ENCODE peak calls at places on chromosomes 12 and 14, in ten cellular contexts. One of them, this sample, is unnamed.

GRCh38 chr14:85883971-85884370 is 354.0 kb downstream of the FLRT2 start:
- DNase-seq in nephron progenitor cell: no peak
- DNase-seq in coronary artery: no peak
- DNase-seq in transverse colon: no peak
- DNase-seq in choroid plexus epithelial cell: no peak
- DNase-seq in testis: no peak
- DNase-seq in progenitor cell of endocrine pancreas: no peak
- DNase-seq in ovary: no peak
- DNase-seq in cardiac muscle cell: no peak
- DNase-seq in tibial artery: no peak
- DNase-seq in this sample: no peak

GRCh38 chr14:106790189-106791036 is 1264.0 kb downstream of the TMEM121 start:
- DNase-seq in nephron progenitor cell: peak
- DNase-seq in coronary artery: no peak
- DNase-seq in transverse colon: peak
- DNase-seq in choroid plexus epithelial cell: peak
- DNase-seq in testis: peak
- DNase-seq in progenitor cell of endocrine pancreas: no peak
- DNase-seq in ovary: peak
- DNase-seq in cardiac muscle cell: no peak
- DNase-seq in tibial artery: peak
- DNase-seq in this sample: peak

GRCh38 chr12:93167841-93168492 is 209.8 kb upstream of the NUDT4 start:
- DNase-seq in nephron progenitor cell: no peak
- DNase-seq in coronary artery: no peak
- DNase-seq in transverse colon: peak
- DNase-seq in choroid plexus epithelial cell: peak
- DNase-seq in testis: peak
- DNase-seq in progenitor cell of endocrine pancreas: no peak
- DNase-seq in ovary: no peak
- DNase-seq in cardiac muscle cell: peak
- DNase-seq in tibial artery: no peak
- DNase-seq in this sample: no peak

GRCh38 chr14:49879683-49880204 is 13.1 kb upstream of the ARF6 start:
- DNase-seq in nephron progenitor cell: peak
- DNase-seq in coronary artery: peak
- DNase-seq in transverse colon: peak
- DNase-seq in choroid plexus epithelial cell: peak
- DNase-seq in testis: peak
- DNase-seq in progenitor cell of endocrine pancreas: no peak
- DNase-seq in ovary: no peak
- DNase-seq in cardiac muscle cell: peak
- DNase-seq in tibial artery: no peak
- DNase-seq in this sample: peak

GRCh38 chr12:110921262-110921661 is 883 bp upstream of the MYL2 start:
- DNase-seq in nephron progenitor cell: no peak
- DNase-seq in coronary artery: no peak
- DNase-seq in transverse colon: no peak
- DNase-seq in choroid plexus epithelial cell: peak
- DNase-seq in testis: no peak
- DNase-seq in progenitor cell of endocrine pancreas: no peak
- DNase-seq in ovary: no peak
- DNase-seq in cardiac muscle cell: no peak
- DNase-seq in tibial artery: no peak
- DNase-seq in this sample: no peak

GRCh38 chr12:118448341-118448740 is 72.0 kb downstream of the SUDS3 start:
- DNase-seq in nephron progenitor cell: no peak
- DNase-seq in coronary artery: no peak
- DNase-seq in transverse colon: no peak
- DNase-seq in choroid plexus epithelial cell: no peak
- DNase-seq in testis: no peak
- DNase-seq in progenitor cell of endocrine pancreas: no peak
- DNase-seq in ovary: no peak
- DNase-seq in cardiac muscle cell: no peak
- DNase-seq in tibial artery: no peak
- DNase-seq in this sample: no peak

GRCh38 chr14:102688290-102688689 is 89.0 kb upstream of the TRAF3 start:
- DNase-seq in nephron progenitor cell: no peak
- DNase-seq in coronary artery: no peak
- DNase-seq in transverse colon: no peak
- DNase-seq in choroid plexus epithelial cell: no peak
- DNase-seq in testis: no peak
- DNase-seq in progenitor cell of endocrine pancreas: no peak
- DNase-seq in ovary: no peak
- DNase-seq in cardiac muscle cell: no peak
- DNase-seq in tibial artery: no peak
- DNase-seq in this sample: no peak

GRCh38 chr12:105775351-105775750 is 363.4 kb downstream of the NUAK1 start:
- DNase-seq in nephron progenitor cell: no peak
- DNase-seq in coronary artery: no peak
- DNase-seq in transverse colon: no peak
- DNase-seq in choroid plexus epithelial cell: peak
- DNase-seq in testis: no peak
- DNase-seq in progenitor cell of endocrine pancreas: no peak
- DNase-seq in ovary: no peak
- DNase-seq in cardiac muscle cell: no peak
- DNase-seq in tibial artery: no peak
- DNase-seq in this sample: no peak

GRCh38 chr12:96989916-96990315 is 82.9 kb downstream of the NEDD1 start:
- DNase-seq in nephron progenitor cell: peak
- DNase-seq in coronary artery: no peak
- DNase-seq in transverse colon: no peak
- DNase-seq in choroid plexus epithelial cell: peak
- DNase-seq in testis: no peak
- DNase-seq in progenitor cell of endocrine pancreas: no peak
- DNase-seq in ovary: no peak
- DNase-seq in cardiac muscle cell: peak
- DNase-seq in tibial artery: no peak
- DNase-seq in this sample: peak

GRCh38 chr14:90571149-90571548 is 174.3 kb downstream of the CALM1 start:
- DNase-seq in nephron progenitor cell: no peak
- DNase-seq in coronary artery: no peak
- DNase-seq in transverse colon: no peak
- DNase-seq in choroid plexus epithelial cell: no peak
- DNase-seq in testis: no peak
- DNase-seq in progenitor cell of endocrine pancreas: no peak
- DNase-seq in ovary: no peak
- DNase-seq in cardiac muscle cell: no peak
- DNase-seq in tibial artery: no peak
- DNase-seq in this sample: no peak

GRCh38 chr14:103213331-103213730 is 90.1 kb downstream of the TNFAIP2 start:
- DNase-seq in nephron progenitor cell: no peak
- DNase-seq in coronary artery: no peak
- DNase-seq in transverse colon: no peak
- DNase-seq in choroid plexus epithelial cell: no peak
- DNase-seq in testis: no peak
- DNase-seq in progenitor cell of endocrine pancreas: no peak
- DNase-seq in ovary: no peak
- DNase-seq in cardiac muscle cell: no peak
- DNase-seq in tibial artery: no peak
- DNase-seq in this sample: peak

GRCh38 chr12:49953961-49954835 is 3.7 kb downstream of the AQP2 start:
- DNase-seq in nephron progenitor cell: no peak
- DNase-seq in coronary artery: no peak
- DNase-seq in transverse colon: no peak
- DNase-seq in choroid plexus epithelial cell: no peak
- DNase-seq in testis: no peak
- DNase-seq in progenitor cell of endocrine pancreas: no peak
- DNase-seq in ovary: no peak
- DNase-seq in cardiac muscle cell: no peak
- DNase-seq in tibial artery: no peak
- DNase-seq in this sample: no peak

GRCh38 chr14:58722433-58722832 is 84.7 kb downstream of the DACT1 start:
- DNase-seq in nephron progenitor cell: no peak
- DNase-seq in coronary artery: no peak
- DNase-seq in transverse colon: no peak
- DNase-seq in choroid plexus epithelial cell: no peak
- DNase-seq in testis: no peak
- DNase-seq in progenitor cell of endocrine pancreas: no peak
- DNase-seq in ovary: no peak
- DNase-seq in cardiac muscle cell: no peak
- DNase-seq in tibial artery: no peak
- DNase-seq in this sample: no peak

GRCh38 chr12:113130457-113131135 is 5.0 kb downstream of the RASAL1 start:
- DNase-seq in nephron progenitor cell: peak
- DNase-seq in coronary artery: no peak
- DNase-seq in transverse colon: no peak
- DNase-seq in choroid plexus epithelial cell: no peak
- DNase-seq in testis: peak
- DNase-seq in progenitor cell of endocrine pancreas: no peak
- DNase-seq in ovary: no peak
- DNase-seq in cardiac muscle cell: no peak
- DNase-seq in tibial artery: no peak
- DNase-seq in this sample: peak

DNA sequence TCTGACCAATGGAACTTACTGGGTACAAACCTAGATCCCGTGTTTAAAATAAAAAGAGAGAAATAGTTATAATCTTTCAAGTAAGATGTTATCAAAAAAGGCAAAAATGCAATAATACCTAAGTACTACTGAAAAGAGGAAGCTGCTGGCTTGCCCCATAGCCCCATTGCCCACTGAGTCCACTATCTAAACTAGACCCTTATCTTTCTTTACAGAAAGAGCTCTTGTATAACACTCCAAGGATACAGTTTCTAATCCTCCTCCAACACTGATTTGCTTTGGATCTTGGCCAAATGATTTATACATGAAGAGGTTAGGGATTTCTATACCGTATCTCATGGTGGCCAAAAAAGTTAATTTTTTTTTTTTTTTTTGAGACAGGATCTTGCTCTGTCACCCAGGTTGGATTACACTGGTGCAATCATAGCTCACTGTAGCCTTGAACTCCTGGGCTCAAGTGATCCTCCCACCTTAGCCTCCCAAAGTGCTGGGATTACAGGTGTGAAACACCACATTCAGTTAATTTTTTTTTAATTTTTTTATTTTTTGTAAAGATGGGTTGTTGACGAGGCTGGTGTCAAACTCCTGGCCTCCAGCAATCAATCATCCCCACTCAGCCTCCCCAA is 2.6 kb downstream of the GXYLT1 start:
- DNase-seq in nephron progenitor cell: no peak
- DNase-seq in coronary artery: no peak
- DNase-seq in transverse colon: no peak
- DNase-seq in choroid plexus epithelial cell: no peak
- DNase-seq in testis: no peak
- DNase-seq in progenitor cell of endocrine pancreas: no peak
- DNase-seq in ovary: no peak
- DNase-seq in cardiac muscle cell: no peak
- DNase-seq in tibial artery: no peak
- DNase-seq in this sample: no peak
- TF ChIP-seq CTCF in nephron progenitor cell: no peak
- TF ChIP-seq CTCF in coronary artery: no peak
- TF ChIP-seq CTCF in transverse colon: no peak
- TF ChIP-seq CTCF in choroid plexus epithelial cell: no peak
- TF ChIP-seq CTCF in testis: no peak
- TF ChIP-seq CTCF in progenitor cell of endocrine pancreas: no peak
- TF ChIP-seq CTCF in ovary: no peak
- TF ChIP-seq CTCF in cardiac muscle cell: no peak
- TF ChIP-seq CTCF in tibial artery: no peak
- TF ChIP-seq CTCF in this sample: no peak

DNA sequence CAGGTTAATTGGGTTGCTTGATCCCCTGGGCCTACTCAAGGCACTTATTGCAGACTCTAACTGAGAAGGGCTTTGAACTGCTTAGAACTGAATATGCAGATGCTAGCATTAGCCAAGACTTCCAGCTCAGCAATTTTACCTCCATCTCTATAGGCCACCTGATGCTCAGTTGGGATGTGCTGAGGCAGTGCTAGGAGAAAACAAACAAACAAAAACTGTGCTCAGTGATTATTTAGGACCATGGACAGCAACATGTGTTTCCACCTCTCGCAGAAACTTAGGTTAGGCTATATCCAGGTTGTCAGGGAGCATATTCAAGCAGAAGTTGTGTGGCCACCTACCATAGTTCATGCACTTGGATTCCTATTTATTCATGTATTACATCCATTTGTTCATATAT is 124.7 kb upstream of the WSCD2 start:
- DNase-seq in nephron progenitor cell: peak
- DNase-seq in coronary artery: no peak
- DNase-seq in transverse colon: no peak
- DNase-seq in choroid plexus epithelial cell: peak
- DNase-seq in testis: no peak
- DNase-seq in progenitor cell of endocrine pancreas: no peak
- DNase-seq in ovary: no peak
- DNase-seq in cardiac muscle cell: peak
- DNase-seq in tibial artery: no peak
- DNase-seq in this sample: no peak
- TF ChIP-seq CTCF in nephron progenitor cell: no peak
- TF ChIP-seq CTCF in coronary artery: no peak
- TF ChIP-seq CTCF in transverse colon: no peak
- TF ChIP-seq CTCF in choroid plexus epithelial cell: no peak
- TF ChIP-seq CTCF in testis: no peak
- TF ChIP-seq CTCF in progenitor cell of endocrine pancreas: no peak
- TF ChIP-seq CTCF in ovary: no peak
- TF ChIP-seq CTCF in cardiac muscle cell: no peak
- TF ChIP-seq CTCF in tibial artery: no peak
- TF ChIP-seq CTCF in this sample: no peak

GRCh38 chr12:132561784-132562156 is 48.6 kb downstream of the LRCOL1 start:
- DNase-seq in nephron progenitor cell: peak
- DNase-seq in coronary artery: no peak
- DNase-seq in transverse colon: no peak
- DNase-seq in choroid plexus epithelial cell: peak
- DNase-seq in testis: no peak
- DNase-seq in progenitor cell of endocrine pancreas: no peak
- DNase-seq in ovary: peak
- DNase-seq in cardiac muscle cell: peak
- DNase-seq in tibial artery: no peak
- DNase-seq in this sample: peak
- TF ChIP-seq CTCF in nephron progenitor cell: no peak
- TF ChIP-seq CTCF in coronary artery: no peak
- TF ChIP-seq CTCF in transverse colon: no peak
- TF ChIP-seq CTCF in choroid plexus epithelial cell: peak
- TF ChIP-seq CTCF in testis: no peak
- TF ChIP-seq CTCF in progenitor cell of endocrine pancreas: peak
- TF ChIP-seq CTCF in ovary: no peak
- TF ChIP-seq CTCF in cardiac muscle cell: peak
- TF ChIP-seq CTCF in tibial artery: no peak
- TF ChIP-seq CTCF in this sample: peak

GRCh38 chr12:88982694-88983093 is 369.6 kb downstream of the DUSP6 start:
- DNase-seq in nephron progenitor cell: no peak
- DNase-seq in coronary artery: no peak
- DNase-seq in transverse colon: no peak
- DNase-seq in choroid plexus epithelial cell: no peak
- DNase-seq in testis: no peak
- DNase-seq in progenitor cell of endocrine pancreas: no peak
- DNase-seq in ovary: no peak
- DNase-seq in cardiac muscle cell: no peak
- DNase-seq in tibial artery: no peak
- DNase-seq in this sample: no peak

GRCh38 chr12:88985011-88985410 is 367.3 kb downstream of the DUSP6 start:
- DNase-seq in nephron progenitor cell: no peak
- DNase-seq in coronary artery: no peak
- DNase-seq in transverse colon: no peak
- DNase-seq in choroid plexus epithelial cell: no peak
- DNase-seq in testis: no peak
- DNase-seq in progenitor cell of endocrine pancreas: no peak
- DNase-seq in ovary: no peak
- DNase-seq in cardiac muscle cell: no peak
- DNase-seq in tibial artery: no peak
- DNase-seq in this sample: no peak

GRCh38 chr12:88985631-88986030 is 366.7 kb downstream of the DUSP6 start:
- DNase-seq in nephron progenitor cell: no peak
- DNase-seq in coronary artery: no peak
- DNase-seq in transverse colon: no peak
- DNase-seq in choroid plexus epithelial cell: peak
- DNase-seq in testis: no peak
- DNase-seq in progenitor cell of endocrine pancreas: no peak
- DNase-seq in ovary: no peak
- DNase-seq in cardiac muscle cell: no peak
- DNase-seq in tibial artery: no peak
- DNase-seq in this sample: no peak

GRCh38 chr12:88986056-88986455 is 366.2 kb downstream of the DUSP6 start:
- DNase-seq in nephron progenitor cell: no peak
- DNase-seq in coronary artery: no peak
- DNase-seq in transverse colon: no peak
- DNase-seq in choroid plexus epithelial cell: no peak
- DNase-seq in testis: no peak
- DNase-seq in progenitor cell of endocrine pancreas: no peak
- DNase-seq in ovary: no peak
- DNase-seq in cardiac muscle cell: no peak
- DNase-seq in tibial artery: no peak
- DNase-seq in this sample: no peak
- TF ChIP-seq CTCF in nephron progenitor cell: no peak
- TF ChIP-seq CTCF in coronary artery: no peak
- TF ChIP-seq CTCF in transverse colon: no peak
- TF ChIP-seq CTCF in choroid plexus epithelial cell: no peak
- TF ChIP-seq CTCF in testis: no peak
- TF ChIP-seq CTCF in progenitor cell of endocrine pancreas: no peak
- TF ChIP-seq CTCF in ovary: no peak
- TF ChIP-seq CTCF in cardiac muscle cell: no peak
- TF ChIP-seq CTCF in tibial artery: no peak
- TF ChIP-seq CTCF in this sample: no peak

This sample was measured in Calu3.